ENCODE peak calls at places on chromosomes 3 and 15, in seven cellular contexts. One of them, this sample, is unnamed.

GRCh38 chr15:90001683-90002427 is 731 bp downstream of the ZNF710 start:
- DNase-seq in GM06990: peak
- DNase-seq in cardiac fibroblast: peak
- DNase-seq in fibroblast of villous mesenchyme: peak
- DNase-seq in AG10803: peak
- DNase-seq in endodermal cell: peak
- DNase-seq in epithelial cell of esophagus: peak
- DNase-seq in this sample: peak

GRCh38 chr15:41891946-41892345 is 1.9 kb downstream of the SPTBN5 start:
- DNase-seq in GM06990: no peak
- DNase-seq in cardiac fibroblast: no peak
- DNase-seq in fibroblast of villous mesenchyme: no peak
- DNase-seq in AG10803: no peak
- DNase-seq in endodermal cell: no peak
- DNase-seq in epithelial cell of esophagus: no peak
- DNase-seq in this sample: no peak

GRCh38 chr3:79983063-79983561 is 215.3 kb upstream of the ROBO1 start:
- DNase-seq in GM06990: no peak
- DNase-seq in cardiac fibroblast: no peak
- DNase-seq in fibroblast of villous mesenchyme: no peak
- DNase-seq in AG10803: no peak
- DNase-seq in endodermal cell: no peak
- DNase-seq in epithelial cell of esophagus: no peak
- DNase-seq in this sample: no peak

GRCh38 chr3:56989434-56990294 is 70.8 kb upstream of the SPATA12 start:
- DNase-seq in GM06990: no peak
- DNase-seq in cardiac fibroblast: peak
- DNase-seq in fibroblast of villous mesenchyme: no peak
- DNase-seq in AG10803: peak
- DNase-seq in endodermal cell: no peak
- DNase-seq in epithelial cell of esophagus: no peak
- DNase-seq in this sample: no peak

GRCh38 chr3:122299872-122300460 is 25.1 kb upstream of the CSTA start:
- DNase-seq in GM06990: peak
- DNase-seq in cardiac fibroblast: peak
- DNase-seq in fibroblast of villous mesenchyme: peak
- DNase-seq in AG10803: no peak
- DNase-seq in endodermal cell: peak
- DNase-seq in epithelial cell of esophagus: peak
- DNase-seq in this sample: peak

GRCh38 chr3:197398301-197398878 is 100.0 kb upstream of the DLG1 start:
- DNase-seq in GM06990: no peak
- DNase-seq in cardiac fibroblast: no peak
- DNase-seq in fibroblast of villous mesenchyme: no peak
- DNase-seq in AG10803: no peak
- DNase-seq in endodermal cell: no peak
- DNase-seq in epithelial cell of esophagus: no peak
- DNase-seq in this sample: no peak

GRCh38 chr3:112775011-112775742 is 71.5 kb downstream of the CD200R1L start:
- DNase-seq in GM06990: no peak
- DNase-seq in cardiac fibroblast: peak
- DNase-seq in fibroblast of villous mesenchyme: peak
- DNase-seq in AG10803: peak
- DNase-seq in endodermal cell: no peak
- DNase-seq in epithelial cell of esophagus: no peak
- DNase-seq in this sample: peak

GRCh38 chr15:56353119-56353518 is 12.1 kb upstream of the TEX9 start:
- DNase-seq in GM06990: no peak
- DNase-seq in cardiac fibroblast: peak
- DNase-seq in fibroblast of villous mesenchyme: no peak
- DNase-seq in AG10803: peak
- DNase-seq in endodermal cell: no peak
- DNase-seq in epithelial cell of esophagus: no peak
- DNase-seq in this sample: no peak

GRCh38 chr15:75178171-75178937 is 23.3 kb upstream of the C15orf39 start:
- DNase-seq in GM06990: no peak
- DNase-seq in cardiac fibroblast: no peak
- DNase-seq in fibroblast of villous mesenchyme: peak
- DNase-seq in AG10803: no peak
- DNase-seq in endodermal cell: peak
- DNase-seq in epithelial cell of esophagus: no peak
- DNase-seq in this sample: no peak

GRCh38 chr3:132561003-132561402 is 36.1 kb upstream of the ACKR4 start:
- DNase-seq in GM06990: no peak
- DNase-seq in cardiac fibroblast: no peak
- DNase-seq in fibroblast of villous mesenchyme: no peak
- DNase-seq in AG10803: no peak
- DNase-seq in endodermal cell: no peak
- DNase-seq in epithelial cell of esophagus: no peak
- DNase-seq in this sample: no peak

GRCh38 chr15:48897144-48897814 is 19.3 kb downstream of the EID1 start:
- DNase-seq in GM06990: no peak
- DNase-seq in cardiac fibroblast: peak
- DNase-seq in fibroblast of villous mesenchyme: peak
- DNase-seq in AG10803: peak
- DNase-seq in endodermal cell: no peak
- DNase-seq in epithelial cell of esophagus: no peak
- DNase-seq in this sample: peak

GRCh38 chr15:74134387-74135027 is 4.1 kb downstream of the ISLR2 start:
- DNase-seq in GM06990: peak
- DNase-seq in cardiac fibroblast: peak
- DNase-seq in fibroblast of villous mesenchyme: no peak
- DNase-seq in AG10803: peak
- DNase-seq in endodermal cell: peak
- DNase-seq in epithelial cell of esophagus: peak
- DNase-seq in this sample: peak

GRCh38 chr3:31041161-31041978 is 146.9 kb upstream of the GADL1 start:
- DNase-seq in GM06990: no peak
- DNase-seq in cardiac fibroblast: peak
- DNase-seq in fibroblast of villous mesenchyme: peak
- DNase-seq in AG10803: peak
- DNase-seq in endodermal cell: peak
- DNase-seq in epithelial cell of esophagus: peak
- DNase-seq in this sample: peak

GRCh38 chr3:193292386-193292785 is 51.4 kb downstream of the PLAAT1 start:
- DNase-seq in GM06990: no peak
- DNase-seq in cardiac fibroblast: no peak
- DNase-seq in fibroblast of villous mesenchyme: no peak
- DNase-seq in AG10803: no peak
- DNase-seq in endodermal cell: no peak
- DNase-seq in epithelial cell of esophagus: peak
- DNase-seq in this sample: no peak

GRCh38 chr15:48477795-48478360 is 146.6 kb downstream of the DUT start:
- DNase-seq in GM06990: no peak
- DNase-seq in cardiac fibroblast: no peak
- DNase-seq in fibroblast of villous mesenchyme: no peak
- DNase-seq in AG10803: no peak
- DNase-seq in endodermal cell: no peak
- DNase-seq in epithelial cell of esophagus: no peak
- DNase-seq in this sample: no peak

GRCh38 chr3:58034738-58035511 is 26.7 kb downstream of the FLNB start:
- DNase-seq in GM06990: peak
- DNase-seq in cardiac fibroblast: no peak
- DNase-seq in fibroblast of villous mesenchyme: no peak
- DNase-seq in AG10803: no peak
- DNase-seq in endodermal cell: peak
- DNase-seq in epithelial cell of esophagus: no peak
- DNase-seq in this sample: no peak

GRCh38 chr3:21486381-21486935 is 264.6 kb downstream of the ZNF385D start:
- DNase-seq in GM06990: no peak
- DNase-seq in cardiac fibroblast: no peak
- DNase-seq in fibroblast of villous mesenchyme: no peak
- DNase-seq in AG10803: peak
- DNase-seq in endodermal cell: no peak
- DNase-seq in epithelial cell of esophagus: no peak
- DNase-seq in this sample: no peak

GRCh38 chr15:38631126-38632075 is 66.8 kb upstream of the RASGRP1 start:
- DNase-seq in GM06990: no peak
- DNase-seq in cardiac fibroblast: no peak
- DNase-seq in fibroblast of villous mesenchyme: no peak
- DNase-seq in AG10803: no peak
- DNase-seq in endodermal cell: no peak
- DNase-seq in epithelial cell of esophagus: no peak
- DNase-seq in this sample: no peak

GRCh38 chr15:63049747-63050439 is 7.3 kb downstream of the TPM1 start:
- DNase-seq in GM06990: no peak
- DNase-seq in cardiac fibroblast: peak
- DNase-seq in fibroblast of villous mesenchyme: peak
- DNase-seq in AG10803: no peak
- DNase-seq in endodermal cell: no peak
- DNase-seq in epithelial cell of esophagus: no peak
- DNase-seq in this sample: peak

GRCh38 chr15:63051701-63052066 is 9.1 kb downstream of the TPM1 start:
- DNase-seq in GM06990: no peak
- DNase-seq in cardiac fibroblast: no peak
- DNase-seq in fibroblast of villous mesenchyme: no peak
- DNase-seq in AG10803: no peak
- DNase-seq in endodermal cell: no peak
- DNase-seq in epithelial cell of esophagus: no peak
- DNase-seq in this sample: no peak

GRCh38 chr15:63052128-63052826 is 9.7 kb downstream of the TPM1 start:
- DNase-seq in GM06990: no peak
- DNase-seq in cardiac fibroblast: peak
- DNase-seq in fibroblast of villous mesenchyme: no peak
- DNase-seq in AG10803: no peak
- DNase-seq in endodermal cell: no peak
- DNase-seq in epithelial cell of esophagus: no peak
- DNase-seq in this sample: no peak

GRCh38 chr15:63048986-63049665 is 6.6 kb downstream of the TPM1 start:
- DNase-seq in GM06990: peak
- DNase-seq in cardiac fibroblast: peak
- DNase-seq in fibroblast of villous mesenchyme: peak
- DNase-seq in AG10803: peak
- DNase-seq in endodermal cell: peak
- DNase-seq in epithelial cell of esophagus: peak
- DNase-seq in this sample: peak

DNA sequence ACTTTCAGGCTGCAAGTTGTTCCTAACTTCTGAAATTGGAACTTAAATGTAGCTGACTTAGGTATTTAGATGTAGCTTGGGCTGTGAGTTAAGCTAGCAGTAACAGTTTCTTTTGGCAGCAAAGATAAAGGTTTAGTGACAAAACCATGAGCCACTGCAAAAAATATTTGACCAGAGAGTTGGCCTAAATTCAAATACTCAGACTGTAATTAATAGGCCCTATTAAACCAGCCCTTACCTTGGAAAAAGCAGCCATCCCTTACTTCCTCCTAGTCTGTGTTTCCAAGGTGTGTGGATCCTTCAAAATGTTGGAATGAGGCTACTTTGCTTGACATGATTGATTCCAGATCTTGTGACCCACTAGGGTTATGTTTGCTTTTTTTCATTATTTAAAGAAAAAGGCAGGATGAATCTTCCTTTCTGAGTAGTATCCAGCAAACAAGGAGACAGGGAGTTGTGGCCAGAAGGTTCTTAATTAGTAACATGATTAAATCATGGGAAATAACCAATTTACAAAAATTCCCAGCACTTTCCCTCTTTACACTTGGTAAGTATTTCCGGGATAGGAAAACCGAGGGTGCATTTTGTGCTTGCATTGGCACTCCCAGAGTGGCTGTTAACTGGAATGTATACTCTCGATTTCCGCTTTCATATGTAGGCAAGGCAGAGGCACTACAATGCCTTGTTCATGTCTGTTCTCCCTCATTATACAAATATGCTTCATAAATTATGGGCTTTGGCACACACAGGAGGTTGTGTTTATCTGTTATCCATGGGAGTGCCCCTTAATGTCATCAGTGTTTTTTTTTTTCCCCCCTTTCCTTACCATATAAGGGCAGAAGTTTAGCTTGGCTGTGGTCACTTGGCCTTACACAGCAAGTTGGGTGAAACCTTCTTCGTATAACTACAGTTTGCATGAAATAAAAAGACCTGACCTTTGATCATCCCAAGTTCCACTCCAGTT is 8.5 kb downstream of the TPM1 start:
- DNase-seq in GM06990: no peak
- DNase-seq in cardiac fibroblast: peak
- DNase-seq in fibroblast of villous mesenchyme: peak
- DNase-seq in AG10803: peak
- DNase-seq in endodermal cell: no peak
- DNase-seq in epithelial cell of esophagus: no peak
- DNase-seq in this sample: no peak
- H3K4me3 ChIP-seq in GM06990: no peak
- H3K4me3 ChIP-seq in cardiac fibroblast: no peak
- H3K4me3 ChIP-seq in fibroblast of villous mesenchyme: peak
- H3K4me3 ChIP-seq in AG10803: no peak
- H3K4me3 ChIP-seq in endodermal cell: peak
- H3K4me3 ChIP-seq in epithelial cell of esophagus: no peak
- H3K4me3 ChIP-seq in this sample: no peak

DNA sequence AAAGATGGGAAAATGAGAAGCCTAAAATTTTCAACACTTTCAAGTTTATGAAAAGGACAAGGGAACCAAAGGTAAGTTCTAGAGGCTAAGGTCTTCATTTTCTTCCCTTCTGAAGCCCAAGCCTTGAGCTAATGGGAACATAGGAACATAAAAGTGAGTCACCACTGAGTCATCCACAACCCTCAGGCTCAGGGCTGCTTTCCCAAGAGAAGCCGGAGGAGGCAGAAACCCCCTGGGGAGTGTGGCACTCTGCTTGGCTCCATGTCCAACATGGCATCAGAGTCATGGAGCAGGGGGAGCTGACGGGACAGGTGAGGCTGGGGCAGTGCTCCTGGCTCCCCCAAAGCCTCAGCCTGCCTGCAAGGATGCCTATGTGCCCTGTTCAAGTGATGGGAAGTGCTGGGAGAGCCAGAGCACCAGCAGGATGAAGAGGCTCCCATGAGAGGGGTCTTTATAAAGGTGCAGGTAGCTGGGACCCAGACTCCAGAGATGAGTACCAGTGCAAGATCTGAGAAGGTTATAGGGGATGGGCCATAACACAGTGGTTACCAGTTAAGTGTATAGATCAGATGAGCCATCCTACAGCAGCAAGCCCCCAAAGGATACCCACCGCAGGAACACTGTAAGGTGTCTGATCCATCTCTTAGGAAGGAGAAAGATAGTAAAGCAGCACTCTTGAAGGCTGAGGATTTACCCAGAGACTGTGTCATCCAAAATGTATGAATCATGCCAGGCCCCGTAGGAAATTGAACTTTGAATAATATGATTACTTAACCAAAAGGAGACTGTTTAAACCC is 31.8 kb upstream of the RYR3 start:
- DNase-seq in GM06990: no peak
- DNase-seq in cardiac fibroblast: peak
- DNase-seq in fibroblast of villous mesenchyme: peak
- DNase-seq in AG10803: peak
- DNase-seq in endodermal cell: peak
- DNase-seq in epithelial cell of esophagus: peak
- DNase-seq in this sample: peak
- H3K4me3 ChIP-seq in GM06990: no peak
- H3K4me3 ChIP-seq in cardiac fibroblast: no peak
- H3K4me3 ChIP-seq in fibroblast of villous mesenchyme: no peak
- H3K4me3 ChIP-seq in AG10803: no peak
- H3K4me3 ChIP-seq in endodermal cell: no peak
- H3K4me3 ChIP-seq in epithelial cell of esophagus: no peak
- H3K4me3 ChIP-seq in this sample: no peak

GRCh38 chr3:114623420-114624046 is 329.7 kb downstream of the TIGIT start:
- DNase-seq in GM06990: no peak
- DNase-seq in cardiac fibroblast: peak
- DNase-seq in fibroblast of villous mesenchyme: no peak
- DNase-seq in AG10803: peak
- DNase-seq in endodermal cell: no peak
- DNase-seq in epithelial cell of esophagus: no peak
- DNase-seq in this sample: no peak
- H3K4me3 ChIP-seq in GM06990: no peak
- H3K4me3 ChIP-seq in cardiac fibroblast: peak
- H3K4me3 ChIP-seq in fibroblast of villous mesenchyme: peak
- H3K4me3 ChIP-seq in AG10803: peak
- H3K4me3 ChIP-seq in endodermal cell: no peak
- H3K4me3 ChIP-seq in epithelial cell of esophagus: no peak
- H3K4me3 ChIP-seq in this sample: peak

GRCh38 chr3:106822204-106822603 is 555.0 kb upstream of the CCDC54 start:
- DNase-seq in GM06990: no peak
- DNase-seq in cardiac fibroblast: no peak
- DNase-seq in fibroblast of villous mesenchyme: no peak
- DNase-seq in AG10803: no peak
- DNase-seq in endodermal cell: no peak
- DNase-seq in epithelial cell of esophagus: no peak
- DNase-seq in this sample: no peak
- H3K4me3 ChIP-seq in GM06990: no peak
- H3K4me3 ChIP-seq in cardiac fibroblast: no peak
- H3K4me3 ChIP-seq in fibroblast of villous mesenchyme: no peak
- H3K4me3 ChIP-seq in AG10803: no peak
- H3K4me3 ChIP-seq in endodermal cell: no peak
- H3K4me3 ChIP-seq in epithelial cell of esophagus: no peak
- H3K4me3 ChIP-seq in this sample: no peak